ENCODE peak calls at places on chromosomes 16 and 17, in four cellular contexts. M is K562, S is HepG2, X is WTC11. D is an unnamed sample.

GRCh38 chr17:77634710-77635109 is 323.8 kb upstream of the TNRC6C start:
- DNase-seq in M (no peak), S (no peak), X (no peak), D (no peak)

GRCh38 chr16:88495268-88495772 is 42.2 kb downstream of the ZFPM1 start:
- DNase-seq in X (no peak), S (no peak), M (no peak), D (no peak)

GRCh38 chr16:77531741-77532140 is 96.9 kb upstream of the ADAMTS18 start:
- DNase-seq in S (no peak), M (no peak), X (no peak), D (no peak)

GRCh38 chr17:49369760-49370159 is 7.7 kb upstream of the ZNF652 start:
- DNase-seq in M (no peak), X (no peak), S (no peak), D (no peak)

GRCh38 chr16:26668026-26668425 is 398.7 kb upstream of the C16orf82 start:
- DNase-seq in X (no peak), M (no peak), S (no peak), D (no peak)

GRCh38 chr16:89701425-89702406 is at the start of gene SPATA2L:
- DNase-seq in S (peak), X (peak), M (peak), D (peak)

GRCh38 chr17:59487161-59487873 is 78.1 kb upstream of the DHX40 start:
- DNase-seq in X (no peak), S (no peak), M (no peak), D (no peak)

GRCh38 chr16:69217433-69217832 is 30.5 kb downstream of the SNTB2 start:
- DNase-seq in M (peak), S (peak), X (no peak), D (no peak)

GRCh38 chr17:55420776-55421178 is 858 bp downstream of the MMD start:
- DNase-seq in X (peak), S (no peak), M (peak), D (peak)

GRCh38 chr17:32827227-32827626 is 49.7 kb downstream of the MYO1D start:
- DNase-seq in S (no peak), M (no peak), X (no peak), D (no peak)

GRCh38 chr16:88651276-88651988 is 579 bp upstream of the CYBA start:
- DNase-seq in M (peak), S (peak), X (no peak), D (no peak)

GRCh38 chr16:21159281-21159951 is 942 bp downstream of the LDAF1 start:
- DNase-seq in X (peak), M (peak), S (no peak), D (no peak)

GRCh38 chr17:82216301-82217119 is 3.9 kb upstream of the CCDC57 start:
- DNase-seq in M (no peak), X (no peak), S (peak), D (no peak)

GRCh38 chr17:49850772-49851386 is 3.0 kb upstream of the TAC4 start:
- DNase-seq in M (no peak), X (no peak), S (no peak), D (no peak)

GRCh38 chr17:280216-280615 is 72.4 kb downstream of the RPH3AL start:
- DNase-seq in X (no peak), S (no peak), M (no peak), D (no peak)
- TF ChIP-seq ELF4 in X (no peak), S (no peak), M (no peak), D (no peak)

GRCh38 chr17:81164464-81165245 is 652 bp upstream of the PVALEF start:
- DNase-seq in X (no peak), M (no peak), S (peak), D (no peak)
- TF ChIP-seq ELF4 in X (no peak), M (no peak), S (peak), D (no peak)

GRCh38 chr16:12386076-12386641 is 409.6 kb downstream of the SNX29 start:
- DNase-seq in M (no peak), S (no peak), X (no peak), D (no peak)
- TF ChIP-seq ELF4 in M (no peak), S (no peak), X (no peak), D (no peak)

GRCh38 chr16:74724820-74725549 is 24.3 kb upstream of the MLKL start:
- DNase-seq in X (no peak), S (no peak), M (no peak), D (no peak)

GRCh38 chr16:74726056-74726455 is 25.4 kb upstream of the MLKL start:
- DNase-seq in S (no peak), M (no peak), X (no peak), D (no peak)

GRCh38 chr16:74727903-74728302 is 27.2 kb upstream of the MLKL start:
- DNase-seq in M (no peak), X (no peak), S (no peak), D (no peak)

GRCh38 chr16:74725641-74726040 is 25.0 kb upstream of the MLKL start:
- DNase-seq in M (no peak), X (no peak), S (no peak), D (no peak)

GRCh38 chr16:74726736-74727135 is 26.1 kb upstream of the MLKL start:
- DNase-seq in M (peak), X (peak), S (peak), D (peak)
- TF ChIP-seq ELF4 in M (no peak), X (no peak), S (no peak), D (no peak)

GRCh38 chr17:30218689-30219266 is 16.7 kb downstream of the SLC6A4 start:
- DNase-seq in S (no peak), M (no peak), X (no peak), D (no peak)
- TF ChIP-seq ELF4 in S (no peak), M (no peak), X (no peak), D (no peak)

GRCh38 chr16:2915196-2915929 is 3.6 kb downstream of the FLYWCH1 start:
- DNase-seq in S (no peak), X (no peak), M (no peak), D (no peak)
- TF ChIP-seq ELF4 in S (no peak), X (no peak), M (no peak), D (no peak)

GRCh38 chr16:15950167-15950854 is 895 bp downstream of the ABCC1 start:
- DNase-seq in M (peak), X (no peak), S (peak), D (peak)
- TF ChIP-seq ELF4 in M (no peak), X (no peak), S (no peak), D (no peak)

GRCh38 chr16:1125471-1125870 is 27.4 kb upstream of the CACNA1H start:
- DNase-seq in S (no peak), M (peak), X (no peak), D (no peak)
- TF ChIP-seq ELF4 in S (no peak), M (no peak), X (no peak), D (no peak)

DNA sequence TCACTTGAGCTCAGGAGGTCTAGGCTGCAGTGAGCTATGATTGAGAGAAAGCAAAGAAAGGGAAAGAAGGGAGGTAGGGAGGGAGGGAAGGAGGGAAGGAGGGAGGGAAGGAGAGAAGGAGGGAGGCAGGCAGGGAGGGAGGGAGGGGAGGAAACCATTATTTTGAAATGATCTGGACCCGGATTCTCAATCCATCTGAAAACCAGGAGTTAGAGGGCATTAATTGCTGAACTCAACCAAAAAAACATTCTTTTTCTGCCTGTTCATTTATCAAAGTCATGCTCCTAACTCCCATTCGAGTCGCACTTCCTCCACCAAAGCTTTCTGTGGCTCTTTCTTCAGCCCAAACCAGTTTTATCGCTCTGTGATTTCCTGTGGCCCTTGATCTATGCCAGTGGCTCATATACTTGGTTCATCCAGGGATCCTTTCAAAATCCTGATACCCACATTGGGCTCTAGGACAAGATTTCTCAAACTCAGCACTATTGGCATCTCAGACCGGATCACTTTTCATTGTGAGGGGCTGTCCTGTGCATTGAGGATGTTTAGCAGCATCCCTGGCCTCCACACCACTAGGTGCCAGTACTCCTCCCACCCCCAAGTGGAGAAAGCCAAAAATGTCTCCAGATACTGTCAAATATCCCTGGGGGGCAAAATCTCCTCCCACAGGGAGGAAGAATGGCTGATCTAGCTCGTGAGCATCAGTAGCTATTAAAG is 38.2 kb downstream of the CMTM4 start:
- DNase-seq in S (no peak), M (no peak), X (no peak), D (no peak)
- TF ChIP-seq ELF4 in S (no peak), M (no peak), X (no peak), D (no peak)

DNA sequence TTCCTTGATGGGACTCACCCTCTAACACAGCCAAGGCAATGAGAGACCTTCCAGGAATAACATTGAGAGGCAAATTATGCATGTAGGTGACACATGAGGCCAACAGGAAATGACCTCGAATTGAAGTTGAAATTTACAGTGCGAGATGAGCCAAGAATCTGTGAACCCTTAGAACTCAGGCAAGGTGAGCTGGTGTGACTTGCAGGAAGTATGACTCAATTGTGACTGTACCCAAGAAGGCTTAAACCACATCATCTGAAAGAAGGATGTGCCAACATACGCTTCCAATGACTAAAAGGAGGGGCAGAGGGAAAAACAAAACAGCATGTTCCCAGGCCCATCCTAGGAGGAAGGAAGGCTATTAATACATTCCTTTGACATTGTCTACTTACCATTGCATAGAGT is 44.8 kb downstream of the PITPNC1 start:
- DNase-seq in M (no peak), S (peak), X (no peak), D (no peak)
- TF ChIP-seq ELF4 in M (no peak), S (no peak), X (no peak), D (no peak)